ENCODE peak calls at places on chromosomes 11 and 22, in eight cellular contexts. L, C, P, T, R, Z, U and J are unnamed samples.

GRCh38 chr11:46386674-46387073 is 4.9 kb downstream of the CHRM4 start:
- DNase-seq in L (no peak), C (no peak), P (no peak), T (no peak), R (no peak), Z (no peak), U (no peak), J (peak; percentile 77)

GRCh38 chr22:39917776-39918493 is 17.1 kb downstream of the GRAP2 start:
- DNase-seq in L (no peak), C (no peak), P (no peak), T (peak; percentile 40), R (no peak), Z (no peak), U (no peak), J (no peak)

GRCh38 chr11:111633248-111633647 is 31.0 kb downstream of the SIK2 start:
- DNase-seq in L (no peak), C (no peak), P (no peak), T (no peak), R (no peak), Z (no peak), U (no peak), J (no peak)

GRCh38 chr11:116989184-116989583 is 109.0 kb downstream of the SIK3 start:
- DNase-seq in L (no peak), C (no peak), P (no peak), T (no peak), R (no peak), Z (no peak), U (no peak), J (no peak)

GRCh38 chr22:47053865-47054185 is 291.4 kb downstream of the TBC1D22A start:
- DNase-seq in L (no peak), C (peak; percentile 61), P (no peak), T (peak; percentile 69), R (no peak), Z (no peak), U (no peak), J (no peak)

GRCh38 chr22:21738966-21739365 is 3.4 kb upstream of the YPEL1 start:
- DNase-seq in L (no peak), C (no peak), P (no peak), T (no peak), R (no peak), Z (no peak), U (no peak), J (no peak)

GRCh38 chr22:30290679-30291333 is 1.5 kb upstream of the CASTOR1 start:
- DNase-seq in L (no peak), C (peak; percentile 56), P (no peak), T (peak; percentile 63), R (no peak), Z (peak; percentile 91), U (no peak), J (peak; percentile 24)

GRCh38 chr11:3802016-3802790 is 4.8 kb upstream of the NUP98 start:
- DNase-seq in L (no peak), C (no peak), P (no peak), T (no peak), R (no peak), Z (no peak), U (no peak), J (peak; percentile 67)

GRCh38 chr22:36258750-36259619 is 6.1 kb downstream of the APOL1 start:
- DNase-seq in L (no peak), C (no peak), P (no peak), T (peak; percentile 71), R (peak; percentile 30), Z (no peak), U (no peak), J (no peak)

GRCh38 chr11:492416-493226 is 14.4 kb downstream of the RNH1 start:
- DNase-seq in L (no peak), C (no peak), P (no peak), T (no peak), R (no peak), Z (no peak), U (no peak), J (no peak)

GRCh38 chr11:121741954-121742361 is 289.2 kb upstream of the SORL1-AS1 start:
- DNase-seq in L (no peak), C (peak; percentile 3), P (no peak), T (peak; percentile 23), R (no peak), Z (peak; percentile 85), U (no peak), J (no peak)

GRCh38 chr11:112369916-112370315 is 109.3 kb upstream of the PLET1 start:
- DNase-seq in L (no peak), C (no peak), P (no peak), T (no peak), R (no peak), Z (no peak), U (no peak), J (no peak)

GRCh38 chr11:74677131-74677530 is 54.1 kb downstream of the CHRDL2 start:
- DNase-seq in L (no peak), C (no peak), P (no peak), T (no peak), R (no peak), Z (no peak), U (no peak), J (no peak)

GRCh38 chr22:37440875-37441274 is 13.6 kb upstream of the ELFN2 start:
- DNase-seq in L (no peak), C (no peak), P (no peak), T (no peak), R (no peak), Z (no peak), U (no peak), J (no peak)

GRCh38 chr11:45896392-45897068 is 10.5 kb downstream of the FREY1 start:
- DNase-seq in L (no peak), C (no peak), P (no peak), T (peak; percentile 12), R (no peak), Z (no peak), U (no peak), J (no peak)

GRCh38 chr11:94805994-94806393 is 37.8 kb downstream of the AMOTL1 start:
- DNase-seq in L (no peak), C (no peak), P (no peak), T (peak; percentile 39), R (no peak), Z (peak; percentile 47), U (no peak), J (no peak)

GRCh38 chr11:22340803-22341581 is 2.8 kb downstream of the SLC17A6 start:
- DNase-seq in L (no peak), C (no peak), P (no peak), T (no peak), R (peak; percentile 1), Z (no peak), U (no peak), J (no peak)

GRCh38 chr11:34558673-34559072 is 45.1 kb upstream of the ELF5 start:
- DNase-seq in L (no peak), C (no peak), P (no peak), T (no peak), R (no peak), Z (no peak), U (no peak), J (no peak)

GRCh38 chr11:133519560-133519959 is 12.7 kb downstream of the OPCML start:
- DNase-seq in L (no peak), C (no peak), P (no peak), T (no peak), R (no peak), Z (no peak), U (no peak), J (no peak)

GRCh38 chr22:43295660-43296059 is 47.5 kb downstream of the SCUBE1 start:
- DNase-seq in L (no peak), C (no peak), P (no peak), T (no peak), R (no peak), Z (no peak), U (no peak), J (no peak)

GRCh38 chr11:133697161-133697560 is 148.2 kb downstream of the SPATA19 start:
- DNase-seq in L (no peak), C (no peak), P (no peak), T (no peak), R (no peak), Z (no peak), U (no peak), J (no peak)

GRCh38 chr11:43638717-43639116 is 41.8 kb upstream of the HSD17B12 start:
- DNase-seq in L (no peak), C (no peak), P (no peak), T (no peak), R (no peak), Z (no peak), U (no peak), J (no peak)

GRCh38 chr11:69545976-69546617 is 64.6 kb downstream of the LINC01488 start:
- DNase-seq in L (no peak), C (no peak), P (no peak), T (no peak), R (no peak), Z (peak; percentile 9), U (no peak), J (no peak)

GRCh38 chr11:132686827-132687370 is 845.4 kb downstream of the OPCML start:
- DNase-seq in L (no peak), C (peak; percentile 34), P (no peak), T (no peak), R (no peak), Z (no peak), U (no peak), J (no peak)